ENCODE peak calls at places on chromosomes 2 and 18, in ten cellular contexts. W is endothelial cell of umbilical vein, N is KG1, Z is COR-L47, L is NCI-H1417, P is A172, S is hypothalamus, A is Right ventricle myocardium superior, X is NCI-H1092, U is NCI-H2081. R is an unnamed sample.

GRCh38 chr2:173151671-173152398 is 76.2 kb downstream of the MAP3K20 start:
- DNase-seq in U (no peak), A (no peak), P (peak), S (no peak), W (peak), Z (no peak), N (no peak), X (no peak), L (no peak), R (peak)

GRCh38 chr2:11175293-11175795 is 20.1 kb downstream of the SLC66A3 start:
- DNase-seq in S (no peak), U (no peak), X (no peak), P (peak), Z (no peak), W (no peak), A (peak), N (no peak), L (no peak), R (no peak)

GRCh38 chr2:173075781-173076556 is at the start of gene MAP3K20:
- DNase-seq in S (peak), Z (peak), L (peak), A (peak), N (peak), W (peak), P (peak), X (peak), U (peak), R (peak)

GRCh38 chr2:130370490-130370889 is 14.6 kb downstream of the PTPN18 start:
- DNase-seq in X (no peak), U (no peak), Z (no peak), W (no peak), S (no peak), A (no peak), P (no peak), N (no peak), L (no peak), R (peak)

GRCh38 chr2:241842620-241843211 is 16.0 kb downstream of the PDCD1 start:
- DNase-seq in P (no peak), Z (no peak), W (no peak), U (no peak), A (no peak), S (no peak), N (no peak), X (no peak), L (no peak), R (peak)

GRCh38 chr2:26692814-26693286 is 328 bp downstream of the KCNK3 start:
- DNase-seq in S (no peak), A (no peak), L (peak), N (no peak), W (peak), Z (peak), U (peak), P (no peak), X (peak), R (no peak)

GRCh38 chr2:11406492-11407381 is 59.2 kb downstream of the E2F6 start:
- DNase-seq in U (no peak), L (no peak), Z (no peak), X (no peak), W (no peak), S (no peak), N (no peak), A (no peak), P (peak), R (no peak)

GRCh38 chr2:207683879-207684627 is 27.4 kb upstream of the CCNYL1 start:
- DNase-seq in P (peak), Z (no peak), L (no peak), U (no peak), N (no peak), S (no peak), A (no peak), W (peak), X (no peak), R (no peak)

GRCh38 chr2:196944570-196944969 is 18.1 kb upstream of the PGAP1 start:
- DNase-seq in W (no peak), U (no peak), S (no peak), P (no peak), L (no peak), A (no peak), X (no peak), N (no peak), Z (no peak), R (peak)

GRCh38 chr2:127623388-127624320 is 22.3 kb upstream of the GPR17 start:
- DNase-seq in W (no peak), U (no peak), S (no peak), X (no peak), N (no peak), Z (no peak), L (peak), A (peak), P (peak), R (no peak)

GRCh38 chr2:191635333-191636234 is 42.4 kb upstream of the NABP1 start:
- DNase-seq in N (no peak), P (peak), W (no peak), U (no peak), A (no peak), S (no peak), Z (no peak), X (no peak), L (no peak), R (peak)

GRCh38 chr2:1054399-1054798 is 103.8 kb downstream of the SNTG2 start:
- DNase-seq in N (no peak), Z (no peak), A (no peak), U (no peak), W (no peak), S (no peak), X (no peak), L (no peak), P (no peak), R (no peak)

GRCh38 chr2:232261776-232262175 is 116.8 kb upstream of the ALPP start:
- DNase-seq in W (no peak), U (no peak), P (no peak), Z (no peak), L (no peak), A (no peak), N (no peak), X (no peak), S (no peak), R (no peak)

GRCh38 chr18:9871244-9871746 is 14.5 kb upstream of the TXNDC2 start:
- DNase-seq in W (no peak), S (no peak), U (no peak), N (no peak), A (no peak), P (no peak), L (no peak), X (no peak), Z (no peak), R (no peak)

GRCh38 chr18:60982958-60983357 is 350.3 kb upstream of the CDH20 start:
- DNase-seq in U (no peak), X (no peak), L (no peak), Z (no peak), W (no peak), P (no peak), N (no peak), S (no peak), A (no peak), R (no peak)

GRCh38 chr2:110872521-110872920 is 140.1 kb downstream of the ACOXL start:
- DNase-seq in S (no peak), X (no peak), N (no peak), Z (no peak), U (no peak), W (no peak), A (no peak), P (no peak), L (no peak), R (no peak)

GRCh38 chr2:177265834-177266817 is 1.6 kb upstream of the NFE2L2 start:
- DNase-seq in X (no peak), L (peak), Z (no peak), A (no peak), U (no peak), N (peak), W (peak), P (no peak), S (no peak), R (peak)

GRCh38 chr2:239881031-239881471 is 144.1 kb downstream of the NDUFA10 start:
- DNase-seq in U (no peak), X (no peak), W (peak), L (no peak), N (no peak), P (no peak), S (no peak), A (no peak), Z (no peak), R (no peak)

GRCh38 chr18:46641917-46642316 is 15.1 kb downstream of the LOXHD1 start:
- DNase-seq in X (no peak), L (no peak), W (no peak), P (peak), N (no peak), S (no peak), Z (no peak), U (no peak), A (no peak), R (no peak)

GRCh38 chr2:71611781-71612545 is 158.6 kb downstream of the DYSF start:
- DNase-seq in Z (no peak), N (no peak), X (no peak), A (no peak), L (no peak), S (no peak), P (no peak), W (no peak), U (no peak), R (no peak)

GRCh38 chr2:224776795-224777562 is 60.8 kb upstream of the CCDC195 start:
- DNase-seq in N (no peak), S (no peak), W (no peak), Z (no peak), P (no peak), X (no peak), L (no peak), A (no peak), U (no peak), R (no peak)

R was measured in GM13977.